ENCODE peak calls at places on chromosomes 5 and 9, in nine cellular contexts. I is stomach, S is A549, F is glutamatergic neuron, T is heart left ventricle, B is kidney, M is GM13976, W is AG09309, K is fibroblast of lung. X is an unnamed sample.
A peak's percentile ranks its signal among the peaks of the same experiment; 100 is the strongest.

GRCh38 chr5:1805326-1805725 is 4.1 kb downstream of the NDUFS6 start:
- DNase-seq in I (no peak), S (no peak), F (no peak), T (no peak), B (no peak), M (no peak), W (no peak), K (no peak), X (peak; percentile 56)

GRCh38 chr9:131296452-131296851 is 6.9 kb downstream of the PLPP7 start:
- DNase-seq in I (no peak), S (no peak), F (no peak), T (no peak), B (no peak), M (no peak), W (no peak), K (no peak), X (no peak)

GRCh38 chr5:55227738-55228430 is 769 bp upstream of the MCIDAS start:
- DNase-seq in I (no peak), S (no peak), F (no peak), T (no peak), B (no peak), M (peak; percentile 26), W (no peak), K (no peak), X (no peak)

GRCh38 chr9:31908158-31908890 is 476.1 kb upstream of the ACO1 start:
- DNase-seq in I (no peak), S (no peak), F (no peak), T (no peak), B (no peak), M (peak; percentile 2), W (no peak), K (no peak), X (no peak)

GRCh38 chr9:118595719-118596305 is 773.4 kb downstream of the BRINP1 start:
- DNase-seq in I (no peak), S (peak; percentile 17), F (peak; percentile 43), T (no peak), B (no peak), M (no peak), W (no peak), K (peak; percentile 48), X (no peak)

GRCh38 chr5:41863871-41864486 is 6.2 kb downstream of the OXCT1 start:
- DNase-seq in I (no peak), S (no peak), F (no peak), T (no peak), B (no peak), M (no peak), W (no peak), K (peak; percentile 50), X (no peak)

GRCh38 chr5:150989695-150990094 is 30.7 kb upstream of the GPX3 start:
- DNase-seq in I (no peak), S (no peak), F (no peak), T (no peak), B (no peak), M (no peak), W (no peak), K (no peak), X (no peak)

GRCh38 chr5:72378636-72379289 is 58.6 kb downstream of the PTCD2 start:
- DNase-seq in I (no peak), S (peak; percentile 54), F (no peak), T (peak; percentile 44), B (no peak), M (no peak), W (peak; percentile 45), K (peak; percentile 83), X (no peak)

GRCh38 chr9:6695121-6695814 is 49.7 kb upstream of the GLDC start:
- DNase-seq in I (no peak), S (no peak), F (no peak), T (no peak), B (no peak), M (no peak), W (no peak), K (no peak), X (no peak)

GRCh38 chr9:109861499-109861898 is 81.5 kb downstream of the PALM2AKAP2 start:
- DNase-seq in I (no peak), S (no peak), F (no peak), T (no peak), B (no peak), M (no peak), W (peak; percentile 43), K (no peak), X (no peak)

GRCh38 chr9:107154291-107154690 is 128.8 kb upstream of the RAD23B start:
- DNase-seq in I (no peak), S (no peak), F (no peak), T (no peak), B (no peak), M (no peak), W (no peak), K (no peak), X (no peak)

GRCh38 chr9:107158321-107158720 is 124.8 kb upstream of the RAD23B start:
- DNase-seq in I (no peak), S (peak; percentile 40), F (peak; percentile 23), T (no peak), B (no peak), M (no peak), W (no peak), K (peak; percentile 33), X (no peak)

GRCh38 chr9:107154766-107155165 is 128.3 kb upstream of the RAD23B start:
- DNase-seq in I (no peak), S (no peak), F (no peak), T (no peak), B (no peak), M (no peak), W (no peak), K (no peak), X (no peak)

GRCh38 chr9:107153336-107153735 is 129.7 kb upstream of the RAD23B start:
- DNase-seq in I (no peak), S (no peak), F (no peak), T (no peak), B (no peak), M (no peak), W (no peak), K (peak; percentile 54), X (no peak)

GRCh38 chr9:107155244-107155817 is 127.7 kb upstream of the RAD23B start:
- DNase-seq in I (no peak), S (no peak), F (no peak), T (no peak), B (no peak), M (no peak), W (no peak), K (no peak), X (no peak)
- TF ChIP-seq CTCF in I (no peak), S (no peak), F (no peak), T (peak; percentile 11), B (no peak), M (no peak), W (peak; percentile 25), K (no peak), X (peak; percentile 56)

DNA sequence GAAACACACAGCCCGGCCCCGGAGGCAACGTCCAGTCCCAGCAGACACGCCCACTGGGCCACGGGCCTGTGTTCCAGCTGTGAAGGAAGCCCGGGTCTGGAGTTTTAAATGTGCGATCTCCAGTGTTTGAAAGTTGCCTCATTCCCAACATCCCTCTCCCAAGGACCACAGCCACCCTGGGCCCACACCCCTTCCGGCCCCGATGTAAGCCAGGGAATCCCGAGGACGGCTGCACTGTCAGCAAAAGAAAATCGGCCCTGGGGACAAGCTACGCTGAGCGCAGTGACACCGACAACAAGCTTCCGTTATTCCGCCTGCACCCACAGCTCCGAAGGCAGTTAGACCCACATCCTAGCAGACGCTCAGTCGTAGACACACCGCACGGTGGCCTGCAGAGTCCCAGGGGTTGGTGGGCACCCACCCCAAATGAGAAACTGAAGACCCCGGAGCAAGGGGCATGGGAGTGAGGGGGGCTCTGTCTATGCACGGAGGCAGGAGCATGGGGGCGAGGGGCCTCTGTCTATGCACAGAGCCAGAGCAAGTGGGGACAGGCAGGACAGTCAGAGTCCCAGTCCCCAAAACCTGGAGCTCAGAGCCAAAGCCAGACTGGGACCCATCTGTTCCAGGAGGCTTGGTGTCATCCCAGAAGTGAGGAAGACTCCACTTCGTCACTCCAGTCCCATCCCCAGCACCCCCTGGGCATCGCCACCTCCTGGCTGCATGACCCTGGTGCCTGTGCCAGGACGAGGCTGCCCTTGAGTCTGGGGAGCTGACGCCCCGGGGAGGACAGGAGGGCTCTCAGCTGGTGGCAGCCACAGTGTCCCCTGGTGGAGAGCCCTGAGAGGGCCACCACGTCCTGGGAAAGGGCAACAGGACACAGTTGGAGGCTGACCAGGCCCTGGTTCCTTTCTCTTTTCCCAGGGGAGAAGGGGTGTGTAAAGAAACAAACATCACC is 23.4 kb downstream of the GLT6D1 start:
- DNase-seq in I (no peak), S (no peak), F (no peak), T (no peak), B (no peak), M (peak; percentile 27), W (no peak), K (no peak), X (peak; percentile 85)
- TF ChIP-seq CTCF in I (no peak), S (peak; percentile 7), F (no peak), T (no peak), B (no peak), M (no peak), W (no peak), K (no peak), X (no peak)

DNA sequence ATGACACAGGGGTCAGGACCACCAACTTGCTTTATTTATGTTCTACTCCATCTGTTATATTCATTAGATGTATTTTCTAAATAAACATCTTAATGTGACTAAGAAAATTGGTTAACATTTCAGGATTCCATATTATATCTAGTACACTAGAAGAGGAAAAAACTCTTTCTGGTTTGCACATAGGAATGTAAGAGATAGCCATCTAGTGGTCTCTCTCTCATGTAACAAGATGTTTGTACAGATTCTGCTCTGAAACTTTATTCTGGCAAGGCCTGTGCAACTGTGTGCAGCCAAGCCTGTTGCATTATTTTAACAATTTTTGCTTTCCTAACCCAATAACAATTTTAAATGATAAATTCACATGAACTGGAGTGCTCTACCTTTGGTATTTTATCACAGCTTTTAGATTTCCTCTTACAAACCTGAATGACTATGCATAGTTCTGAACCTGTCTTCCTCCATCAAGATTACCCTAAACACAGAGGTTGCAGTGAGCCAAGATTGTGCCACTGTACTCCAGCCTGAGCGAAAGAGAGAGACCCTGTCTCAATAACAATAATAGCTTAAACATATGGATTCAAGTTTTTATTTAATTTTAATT is 148.1 kb downstream of the GIN1 start:
- DNase-seq in I (no peak), S (peak; percentile 15), F (no peak), T (no peak), B (no peak), M (no peak), W (no peak), K (peak; percentile 60), X (no peak)
- TF ChIP-seq CTCF in I (no peak), S (peak; percentile 68), F (no peak), T (peak; percentile 45), B (peak; percentile 44), M (peak; percentile 43), W (peak; percentile 47), K (peak; percentile 43), X (peak; percentile 86)

DNA sequence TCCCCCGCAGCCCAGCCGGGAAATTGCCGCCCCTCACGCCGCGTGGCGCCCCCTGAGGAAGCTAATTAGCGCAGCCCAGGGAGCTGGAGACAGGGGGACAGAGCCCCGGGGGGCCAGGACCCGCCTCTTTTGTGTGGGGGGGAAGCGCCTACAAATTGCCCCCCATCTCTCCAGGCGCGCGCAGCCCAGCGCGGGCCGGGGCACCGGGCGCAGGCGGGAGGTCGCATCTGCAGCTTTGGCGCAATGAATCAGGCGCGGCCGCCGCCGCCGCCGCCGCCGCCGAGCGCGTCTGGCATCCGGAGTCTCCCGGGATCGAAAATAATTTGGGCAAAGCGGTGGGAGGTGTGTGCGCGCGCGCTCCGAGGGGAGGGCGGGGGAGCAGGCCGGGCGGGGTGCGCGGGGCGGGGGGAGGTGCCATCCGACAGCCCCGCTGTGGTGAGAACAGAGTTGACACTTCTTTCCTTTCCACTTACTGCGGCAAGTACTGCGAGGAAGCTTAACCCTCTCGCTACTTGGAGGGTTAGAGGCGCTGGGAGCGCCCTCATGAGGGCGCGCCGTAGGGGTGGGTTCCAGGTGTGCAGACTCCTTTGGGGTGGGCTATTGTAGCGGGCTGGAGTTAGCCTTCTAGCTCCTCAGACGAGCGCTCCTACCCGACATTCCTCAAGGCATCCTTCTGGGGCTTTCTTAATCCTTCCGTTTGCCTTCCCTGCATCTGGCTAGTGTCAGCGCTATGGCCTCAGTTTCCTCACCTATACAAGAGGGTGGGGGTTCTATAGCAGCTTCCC is 63.1 kb downstream of the CXXC5 start:
- DNase-seq in I (no peak), S (peak; percentile 31), F (peak; percentile 77), T (no peak), B (no peak), M (peak; percentile 76), W (no peak), K (peak; percentile 49), X (no peak)
- TF ChIP-seq CTCF in I (no peak), S (no peak), F (no peak), T (no peak), B (no peak), M (peak; percentile 46), W (peak; percentile 36), K (no peak), X (peak; percentile 64)

X was measured in chondrocyte.